ENCODE peak calls at places on chromosomes 11 and 22, in four cellular contexts. M is activated T-helper 9 cell treated with anti-CD3 and anti-CD28 coated beads, Interleukin-2, amount 50 U/mL, for 16 hours; Q is progenitor cell of endocrine pancreas; J is lung microvascular endothelial cell. N is an unnamed sample.

GRCh38 chr11:76657139-76657823 is 13.3 kb downstream of the LRRC32 start:
- DNase-seq in M (no peak), Q (no peak), J (no peak), N (no peak)

GRCh38 chr11:61949169-61950034 is 749 bp upstream of the BEST1 start:
- DNase-seq in M (no peak), Q (no peak), J (peak), N (peak)

GRCh38 chr11:67486481-67487195 is 3.8 kb downstream of the AIP start:
- DNase-seq in M (peak), Q (no peak), J (no peak), N (no peak)

GRCh38 chr11:130431337-130431773 is 2.9 kb upstream of the ADAMTS8 start:
- DNase-seq in M (peak), Q (peak), J (peak), N (peak)

GRCh38 chr22:17781319-17782031 is 7.2 kb upstream of the BID start:
- DNase-seq in M (peak), Q (no peak), J (peak), N (no peak)

GRCh38 chr11:1205987-1206331 is 16.9 kb upstream of the MUC5B start:
- DNase-seq in M (no peak), Q (no peak), J (no peak), N (no peak)

GRCh38 chr22:23395476-23396361 is 184.4 kb downstream of the IGLL1 start:
- DNase-seq in M (no peak), Q (no peak), J (no peak), N (no peak)

GRCh38 chr11:126134461-126135155 is 71.9 kb upstream of the CDON start:
- DNase-seq in M (no peak), Q (no peak), J (no peak), N (no peak)

GRCh38 chr11:19919050-19919561 is 206.5 kb downstream of the NAV2 start:
- DNase-seq in M (no peak), Q (no peak), J (peak), N (peak)

GRCh38 chr11:133996671-133997070 is 39.9 kb upstream of the IGSF9B start:
- DNase-seq in M (no peak), Q (no peak), J (no peak), N (no peak)

GRCh38 chr11:22441831-22442230 is 103.7 kb downstream of the SLC17A6 start:
- DNase-seq in M (no peak), Q (no peak), J (no peak), N (no peak)

GRCh38 chr11:122750047-122750446 is 88.3 kb upstream of the CRTAM start:
- DNase-seq in M (no peak), Q (no peak), J (no peak), N (no peak)

GRCh38 chr11:86588566-86589090 is 83.8 kb downstream of the ME3 start:
- DNase-seq in M (no peak), Q (no peak), J (no peak), N (no peak)

GRCh38 chr22:27331526-27332281 is 469.9 kb downstream of the MN1 start:
- DNase-seq in M (no peak), Q (peak), J (peak), N (peak)

GRCh38 chr11:93517611-93518010 is 25.6 kb downstream of the SMCO4 start:
- DNase-seq in M (no peak), Q (no peak), J (no peak), N (no peak)

GRCh38 chr11:66951927-66952337 is 6.3 kb downstream of the PC start:
- DNase-seq in M (no peak), Q (no peak), J (peak), N (no peak)

GRCh38 chr11:71131861-71132260 is 120.5 kb downstream of the SHANK2 start:
- DNase-seq in M (no peak), Q (no peak), J (no peak), N (no peak)

GRCh38 chr22:43905681-43906080 is 13.9 kb upstream of the PNPLA5 start:
- DNase-seq in M (no peak), Q (no peak), J (no peak), N (no peak)

GRCh38 chr11:13149991-13150390 is 127.6 kb upstream of the BMAL1 start:
- DNase-seq in M (no peak), Q (no peak), J (no peak), N (no peak)

GRCh38 chr11:27211370-27212127 is 151.5 kb downstream of the CCDC34 start:
- DNase-seq in M (no peak), Q (no peak), J (peak), N (peak)

GRCh38 chr11:61911124-61911700 is 6.2 kb downstream of the RAB3IL1 start:
- DNase-seq in M (no peak), Q (no peak), J (no peak), N (no peak)

GRCh38 chr11:2213384-2213842 is 41.8 kb upstream of the TH start:
- DNase-seq in M (no peak), Q (no peak), J (no peak), N (no peak)

GRCh38 chr11:64268687-64269379 is 15.6 kb downstream of the BAD start:
- DNase-seq in M (no peak), Q (no peak), J (peak), N (no peak)

GRCh38 chr11:57438345-57439280 is 11.7 kb upstream of the SLC43A3 start:
- DNase-seq in M (no peak), Q (no peak), J (no peak), N (no peak)

GRCh38 chr11:10117709-10118341 is 176.2 kb downstream of the SBF2 start:
- DNase-seq in M (no peak), Q (no peak), J (peak), N (no peak)

GRCh38 chr11:12502950-12503579 is 125.7 kb downstream of the PARVA start:
- DNase-seq in M (no peak), Q (no peak), J (no peak), N (no peak)

GRCh38 chr22:31263896-31264295 is 28.4 kb downstream of the PIK3IP1 start:
- DNase-seq in M (no peak), Q (no peak), J (no peak), N (no peak)

GRCh38 chr11:73662445-73663157 is 16.2 kb downstream of the PLEKHB1 start:
- DNase-seq in M (no peak), Q (no peak), J (no peak), N (no peak)

GRCh38 chr22:38866399-38867123 is 5.5 kb downstream of the CBX6 start:
- DNase-seq in M (no peak), Q (peak), J (no peak), N (no peak)

GRCh38 chr22:39527481-39527961 is 5.0 kb downstream of the RPS19BP1 start:
- DNase-seq in M (no peak), Q (no peak), J (no peak), N (no peak)

N was measured in SK-MEL-5.